ENCODE peak calls at places on chromosomes 1 and 21, in four cellular contexts. V is spleen, J is GM10248, U is progenitor cell of endocrine pancreas. X is an unnamed sample.

GRCh38 chr1:103336376-103336775 is 189.1 kb upstream of the RNPC3 start:
- DNase-seq in V (no peak), J (no peak), U (no peak), X (no peak)

GRCh38 chr1:64748706-64749105 is 3.8 kb downstream of the RAVER2 start:
- DNase-seq in V (no peak), J (no peak), U (no peak), X (no peak)

GRCh38 chr1:16464917-16465625 is 24.5 kb downstream of the NECAP2 start:
- DNase-seq in V (peak), J (no peak), U (no peak), X (peak)

GRCh38 chr1:37038703-37039093 is 4.4 kb upstream of the GRIK3 start:
- DNase-seq in V (no peak), J (no peak), U (no peak), X (no peak)

GRCh38 chr1:22828151-22828817 is 117.6 kb downstream of the EPHB2 start:
- DNase-seq in V (peak), J (no peak), U (no peak), X (no peak)

GRCh38 chr1:54818461-54819194 is 17.5 kb upstream of the TTC22 start:
- DNase-seq in V (no peak), J (no peak), U (no peak), X (peak)

GRCh38 chr1:81699234-81699633 is 101.5 kb upstream of the ADGRL2 start:
- DNase-seq in V (no peak), J (no peak), U (no peak), X (no peak)

GRCh38 chr1:243734311-243734700 is 115.7 kb downstream of the AKT3 start:
- DNase-seq in V (no peak), J (no peak), U (no peak), X (no peak)

GRCh38 chr1:189021577-189021976 is 1456.1 kb downstream of the BRINP3 start:
- DNase-seq in V (no peak), J (no peak), U (no peak), X (no peak)

GRCh38 chr1:3676581-3677410 is 24.5 kb downstream of the TP73 start:
- DNase-seq in V (peak), J (peak), U (no peak), X (peak)

GRCh38 chr1:154433161-154433681 is 28.1 kb downstream of the IL6R start:
- DNase-seq in V (no peak), J (no peak), U (no peak), X (no peak)

GRCh38 chr21:16013570-16013969 is 283.8 kb downstream of the USP25 start:
- DNase-seq in V (no peak), J (no peak), U (no peak), X (no peak)

GRCh38 chr1:9846611-9847171 is 22.9 kb upstream of the CLSTN1 start:
- DNase-seq in V (no peak), J (no peak), U (no peak), X (no peak)

GRCh38 chr1:54271341-54271740 is 71.4 kb downstream of the MRPL37 start:
- DNase-seq in V (no peak), J (no peak), U (no peak), X (no peak)

GRCh38 chr1:42422672-42423236 is 33.1 kb downstream of the ZMYND12 start:
- DNase-seq in V (no peak), J (no peak), U (no peak), X (no peak)

GRCh38 chr1:153505576-153505975 is 30.2 kb downstream of the S100A6 start:
- DNase-seq in V (no peak), J (no peak), U (no peak), X (no peak)

GRCh38 chr1:23496490-23497181 is 12.7 kb upstream of the ASAP3 start:
- DNase-seq in V (no peak), J (no peak), U (no peak), X (no peak)

GRCh38 chr1:181919729-181919991 is 141.9 kb downstream of the ZNF648 start:
- DNase-seq in V (no peak), J (no peak), U (no peak), X (no peak)

GRCh38 chr1:68231627-68232303 is 558 bp downstream of the WLS start:
- DNase-seq in V (no peak), J (peak), U (peak), X (no peak)

GRCh38 chr1:184110253-184111204 is 59.0 kb downstream of the TSEN15 start:
- DNase-seq in V (no peak), J (no peak), U (no peak), X (no peak)

GRCh38 chr1:165296205-165296604 is 60.3 kb downstream of the LMX1A start:
- DNase-seq in V (no peak), J (no peak), U (no peak), X (no peak)

GRCh38 chr1:43687301-43688108 is 19.8 kb upstream of the ST3GAL3 start:
- DNase-seq in V (no peak), J (no peak), U (no peak), X (no peak)

GRCh38 chr1:11707621-11708276 is 16.2 kb downstream of the DRAXIN start:
- DNase-seq in V (no peak), J (no peak), U (no peak), X (peak)

GRCh38 chr1:17520473-17521319 is 18.8 kb upstream of the ARHGEF10L start:
- DNase-seq in V (no peak), J (no peak), U (no peak), X (no peak)

GRCh38 chr1:217907504-217907903 is 276.4 kb downstream of the SPATA17 start:
- DNase-seq in V (no peak), J (no peak), U (no peak), X (no peak)

GRCh38 chr21:41671212-41671762 is 95.6 kb downstream of the RIPK4 start:
- DNase-seq in V (no peak), J (no peak), U (no peak), X (no peak)

GRCh38 chr1:35555601-35556477 is 1.4 kb downstream of the KIAA0319L start:
- DNase-seq in V (no peak), J (no peak), U (no peak), X (no peak)

GRCh38 chr21:25896657-25897056 is 161.9 kb downstream of the GABPA start:
- DNase-seq in V (no peak), J (no peak), U (no peak), X (no peak)

GRCh38 chr21:25891596-25891995 is 156.8 kb downstream of the GABPA start:
- DNase-seq in V (no peak), J (no peak), U (no peak), X (no peak)

GRCh38 chr21:25897383-25897782 is 162.6 kb downstream of the GABPA start:
- DNase-seq in V (no peak), J (no peak), U (no peak), X (no peak)

GRCh38 chr21:25898671-25899070 is 163.9 kb downstream of the GABPA start:
- DNase-seq in V (no peak), J (no peak), U (no peak), X (no peak)

DNA sequence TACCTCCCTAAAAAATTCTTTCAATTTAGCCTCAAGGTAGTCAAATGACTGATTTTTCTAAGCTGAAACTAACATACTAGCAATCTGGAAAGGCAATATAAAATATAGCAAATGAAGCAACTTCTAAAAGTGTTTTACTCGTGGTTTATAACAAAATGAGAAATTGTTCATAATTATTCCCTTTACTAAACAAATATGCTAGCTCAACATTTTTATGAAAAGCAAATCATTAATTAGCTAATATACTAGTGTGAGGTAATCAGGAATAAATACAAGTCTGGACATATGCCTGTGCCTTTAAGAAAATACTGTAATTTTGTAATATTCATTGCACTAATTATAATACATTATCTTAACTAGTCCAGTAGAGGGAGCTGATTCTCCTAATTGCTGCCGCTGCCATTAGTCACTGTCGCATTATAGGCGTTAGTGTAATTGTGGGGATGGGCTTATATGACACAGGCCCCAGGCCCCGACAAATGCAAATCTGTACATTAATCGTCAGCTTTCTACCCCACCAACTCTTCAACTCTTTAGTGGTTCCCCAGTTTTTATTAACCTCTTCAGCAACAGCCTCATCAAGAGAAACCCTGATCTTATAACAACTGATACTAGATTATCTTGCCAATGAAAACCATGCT is 160.9 kb downstream of the GABPA start:
- DNase-seq in V (no peak), J (no peak), U (no peak), X (no peak)
- TF ChIP-seq CTCF in V (peak), J (peak), U (peak), X (peak)

GRCh38 chr1:201955750-201956143 is 444 bp downstream of the TIMM17A start:
- DNase-seq in V (no peak), J (no peak), U (no peak), X (no peak)
- TF ChIP-seq CTCF in V (no peak), J (no peak), U (no peak), X (no peak)

DNA sequence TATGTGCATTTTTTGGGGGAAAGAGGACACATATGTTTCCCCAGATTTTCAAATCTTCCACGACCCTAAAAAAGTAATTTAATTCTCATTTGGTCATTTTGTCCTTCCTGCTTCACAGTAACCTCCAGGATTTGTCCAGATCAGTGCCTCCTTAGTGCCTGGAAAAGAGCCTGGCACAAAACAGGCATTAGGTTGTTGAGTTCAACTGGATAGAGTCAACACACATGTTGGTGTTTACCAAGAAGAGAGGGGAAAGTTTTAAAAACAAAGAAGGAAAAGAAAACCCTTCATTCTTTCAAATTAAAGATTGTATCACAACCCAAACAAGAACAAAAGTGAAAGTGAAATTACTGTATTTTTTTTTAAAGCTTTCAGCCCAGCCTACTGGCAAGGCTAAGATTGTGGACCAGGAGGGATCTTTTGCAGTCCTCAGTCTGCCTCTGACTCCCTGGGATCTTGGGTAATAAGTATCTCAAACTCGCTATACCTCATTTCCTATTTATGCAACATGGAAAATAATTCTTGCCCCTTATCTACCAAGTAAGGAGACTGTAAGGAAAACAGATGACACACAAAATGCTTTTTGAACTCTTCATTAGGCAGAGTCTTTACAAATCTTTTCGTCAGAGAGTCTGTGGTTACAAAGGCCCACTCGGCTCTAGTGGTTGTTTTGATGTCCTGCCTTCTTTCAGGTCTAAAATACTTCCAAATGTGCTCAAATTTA is 57.8 kb downstream of the ZNF281 start:
- DNase-seq in V (no peak), J (peak), U (no peak), X (no peak)
- TF ChIP-seq CTCF in V (no peak), J (no peak), U (no peak), X (peak)

DNA sequence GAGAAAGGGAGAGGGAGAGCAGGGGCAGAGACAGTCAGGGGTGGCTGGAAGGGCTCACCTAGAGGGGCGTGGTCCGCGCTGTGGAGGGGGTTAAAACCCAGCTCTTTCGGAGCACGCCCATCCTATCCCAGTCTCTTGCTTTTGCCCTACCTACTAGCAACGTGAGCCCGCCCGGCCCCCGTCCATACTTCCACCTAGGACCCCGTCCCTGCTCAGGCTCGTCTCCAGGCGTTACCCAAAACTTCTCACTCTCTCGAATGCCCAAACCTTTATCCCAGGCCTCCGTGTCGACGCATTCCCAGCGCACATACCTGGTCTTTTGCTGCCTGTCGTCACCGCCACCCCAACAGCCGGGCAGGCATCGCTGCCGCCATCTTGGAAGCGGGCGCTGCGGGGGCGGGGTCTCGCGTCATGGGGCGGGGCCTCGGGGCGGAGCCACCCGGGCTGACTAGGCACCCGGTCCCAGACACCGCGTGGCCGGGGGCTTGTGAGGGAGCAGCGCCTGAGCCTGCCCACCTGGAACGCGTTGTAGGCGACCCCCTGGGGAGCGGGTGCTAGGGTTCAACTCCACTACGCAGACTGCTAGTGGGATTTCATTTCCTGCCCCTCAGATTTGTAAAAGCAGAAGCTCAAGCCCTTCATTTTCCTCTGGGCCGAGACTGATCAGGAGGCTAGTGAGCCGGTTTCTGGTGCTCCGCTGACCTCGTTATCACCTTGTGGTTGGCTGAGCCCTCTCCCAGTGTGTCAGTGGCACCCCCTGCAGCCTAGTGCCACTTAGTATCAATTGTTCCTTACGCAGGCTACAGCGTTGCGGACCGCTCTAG is at the start of gene B4GALT3:
- DNase-seq in V (peak), J (peak), U (peak), X (peak)
- TF ChIP-seq CTCF in V (no peak), J (peak), U (peak), X (no peak)

X was measured in chondrocyte.